ENCODE peak calls at places on chromosomes 13 and 19, in four cellular contexts. F is stimulated activated CD4-positive, alpha-beta T cell treated with anti-CD3 and anti-CD28 coated beads, Interleukin-2, amount 100 ng/mL, for 24 hours; P is fibroblast of pulmonary artery; Q is NCI-H1105. M is an unnamed sample.

GRCh38 chr19:21322528-21322927 is 6.7 kb downstream of the ZNF708 start:
- DNase-seq in F (no peak), P (peak), Q (no peak), M (no peak)

GRCh38 chr19:4867534-4868285 is at the start of gene PLIN3:
- DNase-seq in F (peak), P (peak), Q (no peak), M (peak)

GRCh38 chr19:12778020-12778904 is 2.9 kb upstream of the HOOK2 start:
- DNase-seq in F (peak), P (peak), Q (peak), M (peak)

GRCh38 chr19:46015961-46016425 is 6.9 kb downstream of the PGLYRP1 start:
- DNase-seq in F (peak), P (no peak), Q (no peak), M (peak)

GRCh38 chr13:24699541-24699940 is 19.3 kb downstream of the ATP12A start:
- DNase-seq in F (no peak), P (no peak), Q (no peak), M (no peak)

GRCh38 chr13:96141032-96141431 is 51.1 kb downstream of the HS6ST3 start:
- DNase-seq in F (no peak), P (peak), Q (no peak), M (peak)

GRCh38 chr19:37876047-37876446 is 30.3 kb downstream of the WDR87 start:
- DNase-seq in F (no peak), P (no peak), Q (no peak), M (no peak)

GRCh38 chr19:48354332-48354992 is 9.3 kb downstream of the TMEM143 start:
- DNase-seq in F (no peak), P (no peak), Q (no peak), M (no peak)

GRCh38 chr19:4304509-4305252 is at the start of gene FSD1:
- DNase-seq in F (peak), P (peak), Q (peak), M (peak)

GRCh38 chr19:54311486-54311885 is 1.5 kb downstream of the LILRA5 start:
- DNase-seq in F (no peak), P (no peak), Q (no peak), M (no peak)

GRCh38 chr13:100097821-100098220 is 8.9 kb downstream of the PCCA start:
- DNase-seq in F (no peak), P (no peak), Q (no peak), M (no peak)

GRCh38 chr13:52405767-52406494 is at the start of gene THSD1:
- DNase-seq in F (no peak), P (peak), Q (no peak), M (peak)

GRCh38 chr13:50580684-50581305 is 262.7 kb downstream of the DLEU7 start:
- DNase-seq in F (no peak), P (peak), Q (no peak), M (peak)

GRCh38 chr13:31192306-31192705 is 7.5 kb upstream of the B3GLCT start:
- DNase-seq in F (no peak), P (no peak), Q (no peak), M (no peak)

GRCh38 chr13:113351514-113352026 is 12.4 kb downstream of the GRTP1 start:
- DNase-seq in F (no peak), P (no peak), Q (no peak), M (no peak)

GRCh38 chr19:18800636-18801035 is 9.5 kb upstream of the COMP start:
- DNase-seq in F (no peak), P (no peak), Q (no peak), M (no peak)

GRCh38 chr13:114030666-114031610 is 57.1 kb upstream of the C13orf46 start:
- DNase-seq in F (no peak), P (no peak), Q (no peak), M (no peak)

GRCh38 chr13:67520886-67521285 is 290.8 kb upstream of the PCDH9 start:
- DNase-seq in F (no peak), P (no peak), Q (no peak), M (no peak)

GRCh38 chr19:56547535-56547934 is 8.8 kb downstream of the ZFP28 start:
- DNase-seq in F (no peak), P (no peak), Q (no peak), M (no peak)

GRCh38 chr13:23549724-23550123 is 20.5 kb upstream of the TNFRSF19 start:
- DNase-seq in F (no peak), P (no peak), Q (no peak), M (no peak)

GRCh38 chr19:956747-957451 is 27.2 kb upstream of the WDR18 start:
- DNase-seq in F (no peak), P (no peak), Q (no peak), M (peak)

GRCh38 chr13:24574847-24575246 is 62.3 kb upstream of the PARP4 start:
- DNase-seq in F (no peak), P (no peak), Q (no peak), M (no peak)

GRCh38 chr13:78228940-78229339 is 310.3 kb upstream of the EDNRB start:
- DNase-seq in F (no peak), P (peak), Q (no peak), M (no peak)

GRCh38 chr13:44573071-44573470 is 3.1 kb downstream of the TSC22D1 start:
- DNase-seq in F (no peak), P (no peak), Q (no peak), M (no peak)

GRCh38 chr13:23292596-23292995 is 111.8 kb downstream of the SGCG start:
- DNase-seq in F (no peak), P (peak), Q (no peak), M (peak)

GRCh38 chr13:20814224-20814910 is 40.6 kb upstream of the EEF1AKMT1 start:
- DNase-seq in F (no peak), P (peak), Q (peak), M (peak)

GRCh38 chr19:8489591-8490394 is 12.6 kb downstream of the PRAM1 start:
- DNase-seq in F (no peak), P (no peak), Q (peak), M (no peak)

GRCh38 chr13:80048802-80049201 is 292.1 kb downstream of the SPRY2 start:
- DNase-seq in F (peak), P (peak), Q (no peak), M (peak)

GRCh38 chr13:53242015-53242414 is 213.4 kb downstream of the OLFM4 start:
- DNase-seq in F (no peak), P (no peak), Q (peak), M (no peak)